ENCODE peak calls at places on chromosome 1, in seven cellular contexts. O is osteoblast, H is Caco-2, C is mucosa of descending colon, T is suprapubic skin, D is mammary epithelial cell, A is cardiac muscle cell. S is an unnamed sample. For H3K36me3, the result is how much of the 10 kb centered on the place peaks cover.

GRCh38 chr1:228342627-228343210 is 63.9 kb downstream of the TRIM11 start:
- DNase-seq in O (peak), H (no peak), C (no peak), T (no peak), D (no peak), A (no peak), S (no peak)

GRCh38 chr1:14339288-14339687 is 259.2 kb upstream of the KAZN start:
- DNase-seq in O (no peak), H (no peak), C (no peak), T (no peak), D (no peak), A (no peak), S (no peak)

GRCh38 chr1:212637902-212638301 is 29.3 kb downstream of the ATF3 start:
- DNase-seq in O (peak), H (no peak), C (no peak), T (peak), D (no peak), A (no peak), S (no peak)

GRCh38 chr1:159941867-159942560 is 3.4 kb downstream of the IGSF9 start:
- DNase-seq in O (peak), H (no peak), C (no peak), T (no peak), D (no peak), A (no peak), S (no peak)

GRCh38 chr1:101215363-101216011 is 21.3 kb upstream of the S1PR1 start:
- DNase-seq in O (no peak), H (no peak), C (no peak), T (no peak), D (no peak), A (no peak), S (no peak)

GRCh38 chr1:232599178-232600041 is 30.5 kb downstream of the SIPA1L2 start:
- DNase-seq in O (no peak), H (no peak), C (no peak), T (no peak), D (no peak), A (no peak), S (no peak)

GRCh38 chr1:79745928-79746327 is 739.4 kb upstream of the ADGRL4 start:
- DNase-seq in O (no peak), H (no peak), C (no peak), T (no peak), D (peak), A (no peak), S (peak)

GRCh38 chr1:176691251-176692228 is 228.6 kb downstream of the PAPPA2 start:
- DNase-seq in O (peak), H (peak), C (no peak), T (no peak), D (peak), A (peak), S (peak)

GRCh38 chr1:147641695-147642592 is 28.4 kb downstream of the ACP6 start:
- DNase-seq in O (no peak), H (peak), C (no peak), T (no peak), D (peak), A (peak), S (peak)

DNA sequence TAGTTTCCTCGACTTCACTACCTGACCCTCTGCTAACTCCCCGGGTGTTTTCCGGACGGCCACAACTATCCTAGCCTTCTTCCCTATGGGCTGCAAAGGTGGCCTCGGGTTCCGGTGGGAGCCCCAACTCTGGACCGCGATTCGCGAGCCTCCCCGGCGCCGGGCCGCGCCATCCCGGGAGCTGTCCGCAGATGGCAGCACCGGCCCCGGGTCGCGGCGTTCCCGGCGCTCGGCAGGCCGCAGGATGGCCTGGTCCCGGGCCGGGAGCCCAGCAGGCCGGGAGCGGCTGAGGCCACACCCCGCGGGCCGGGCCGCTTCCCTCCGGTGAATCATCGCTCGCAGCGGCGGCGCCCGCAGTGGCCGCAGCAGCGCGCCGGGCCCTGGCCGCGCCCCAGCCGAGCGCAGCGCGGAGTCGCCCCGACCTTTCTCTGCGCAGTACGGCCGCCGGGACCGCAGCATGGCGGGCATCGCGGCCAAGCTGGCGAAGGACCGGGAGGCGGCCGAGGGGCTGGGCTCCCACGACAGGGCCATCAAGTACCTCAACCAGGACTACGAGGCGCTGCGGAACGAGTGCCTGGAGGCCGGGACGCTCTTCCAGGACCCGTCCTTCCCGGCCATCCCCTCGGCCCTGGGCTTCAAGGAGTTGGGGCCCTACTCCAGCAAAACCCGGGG is at the start of gene CAPN2:
- DNase-seq in O (peak), H (peak), C (peak), T (peak), D (peak), A (peak), S (peak)
- TF ChIP-seq CTCF in O (peak), H (peak), C (peak), T (peak), D (peak), A (peak), S (peak)

GRCh38 chr1:32521165-32521564 is 18.1 kb upstream of the ZBTB8A start:
- DNase-seq in O (no peak), H (no peak), C (no peak), T (no peak), D (no peak), A (no peak), S (no peak)
- H3K4me3 ChIP-seq in O (peak), H (no peak), C (no peak), T (no peak), D (no peak), A (no peak), S (no peak)

GRCh38 chr1:51794260-51794659 is 84.3 kb downstream of the NRDC start:
- DNase-seq in O (no peak), H (no peak), C (no peak), T (no peak), D (no peak), A (no peak), S (no peak)
- H3K36me3 ChIP-seq in O (half or more), H (under half), C (under half), T (half or more), D (under half), A (under half), S (under half)

DNA sequence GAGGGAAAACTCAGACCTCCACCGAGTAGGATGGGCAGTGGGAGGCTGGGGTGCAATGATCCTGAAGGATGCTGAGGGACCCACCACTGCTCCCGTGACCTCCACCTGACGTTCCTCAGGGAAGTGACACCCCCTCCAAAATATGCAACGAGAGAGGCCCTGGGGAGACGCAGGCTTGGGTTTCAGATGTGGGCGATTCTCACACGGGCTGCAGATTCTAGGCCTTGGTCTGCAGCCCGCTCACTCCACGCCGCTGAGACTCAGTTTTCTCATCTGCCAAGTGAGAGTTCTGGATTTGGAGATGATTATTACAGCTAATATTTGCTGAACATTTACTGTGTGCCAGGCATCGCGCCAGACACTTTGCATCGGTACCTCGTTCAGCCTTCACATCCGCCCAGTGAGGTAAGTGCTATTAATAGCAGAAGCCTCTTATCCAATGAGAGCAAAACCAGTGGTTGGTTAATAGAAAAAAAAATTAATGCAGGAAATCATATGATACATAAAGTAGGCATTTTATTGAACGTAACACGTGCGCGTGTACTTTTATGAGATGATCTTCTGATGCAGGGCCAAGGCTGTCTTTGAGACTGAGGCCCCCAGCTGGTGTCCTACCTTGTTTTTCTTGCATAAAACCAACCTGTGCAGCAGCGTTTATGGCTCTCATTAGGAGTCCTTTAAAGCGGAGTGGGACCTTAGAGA is 102.0 kb upstream of the RUNX3 start:
- DNase-seq in O (peak), H (no peak), C (peak), T (no peak), D (no peak), A (peak), S (peak)
- TF ChIP-seq CTCF in O (no peak), H (no peak), C (no peak), T (no peak), D (no peak), A (no peak), S (no peak)

GRCh38 chr1:207666342-207666741 is 21.4 kb downstream of the CR1L start:
- DNase-seq in O (no peak), H (no peak), C (no peak), T (no peak), D (no peak), A (no peak), S (no peak)

GRCh38 chr1:207670997-207671396 is 26.1 kb downstream of the CR1L start:
- DNase-seq in O (no peak), H (no peak), C (no peak), T (no peak), D (no peak), A (no peak), S (peak)

GRCh38 chr1:207670192-207670591 is 25.3 kb downstream of the CR1L start:
- DNase-seq in O (no peak), H (no peak), C (no peak), T (no peak), D (no peak), A (no peak), S (no peak)

GRCh38 chr1:207672525-207673130 is 27.7 kb downstream of the CR1L start:
- DNase-seq in O (no peak), H (peak), C (no peak), T (no peak), D (peak), A (peak), S (peak)

DNA sequence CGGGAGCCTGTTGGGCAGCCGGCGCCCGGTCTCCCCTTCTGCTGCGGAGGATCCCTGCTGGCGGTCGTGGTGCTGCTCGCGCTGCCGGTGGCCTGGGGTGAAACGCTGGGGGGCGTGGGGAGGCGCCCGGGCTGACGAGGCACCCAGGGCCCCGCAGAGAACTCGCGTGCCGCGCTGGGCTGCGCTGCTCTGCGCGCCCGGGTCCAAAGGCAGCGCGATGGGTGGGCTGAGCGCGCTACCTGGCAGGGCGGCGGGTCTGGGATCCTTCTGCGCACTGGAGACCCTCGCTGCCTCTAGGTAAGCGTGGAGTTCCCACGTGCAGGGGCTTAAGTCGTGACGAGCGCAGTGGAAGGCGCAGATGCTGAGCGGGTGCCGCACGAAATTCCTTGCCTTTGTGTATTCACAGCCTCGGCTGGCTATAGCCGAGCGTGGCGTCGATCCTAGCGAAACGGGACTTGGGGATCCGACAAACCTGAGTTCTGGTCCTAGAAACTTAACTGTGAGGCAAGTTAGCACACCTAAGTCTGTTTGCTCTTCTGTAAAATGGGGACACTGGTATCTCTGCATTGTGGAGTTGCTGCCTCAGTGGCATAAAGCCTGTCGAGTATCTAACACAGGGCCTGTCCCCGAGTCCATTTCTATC is 24.7 kb downstream of the CR1L start:
- DNase-seq in O (no peak), H (no peak), C (no peak), T (no peak), D (no peak), A (no peak), S (no peak)
- H3K4me3 ChIP-seq in O (no peak), H (no peak), C (no peak), T (peak), D (peak), A (no peak), S (no peak)

DNA sequence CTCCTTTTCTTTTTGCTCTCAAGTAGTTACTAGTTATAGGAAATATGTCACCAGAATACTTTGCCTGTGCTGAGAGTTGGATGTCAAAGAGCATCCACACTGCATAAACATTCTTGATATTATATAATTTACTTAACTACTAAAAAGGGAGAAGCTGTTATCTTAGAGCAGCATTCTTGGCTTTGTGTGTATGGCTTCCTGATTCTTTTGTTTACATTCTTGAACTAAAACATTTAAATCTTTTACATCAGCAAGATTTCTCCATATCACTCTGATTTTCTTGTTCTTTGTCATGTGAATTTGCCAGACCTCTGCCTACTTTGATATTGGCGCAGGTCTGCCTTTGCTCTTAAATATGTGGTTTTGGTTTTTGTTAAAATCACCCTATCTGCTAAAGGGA is 48.8 kb downstream of the SUCO start:
- DNase-seq in O (peak), H (no peak), C (no peak), T (no peak), D (no peak), A (no peak), S (no peak)
- H3K36me3 ChIP-seq in O (under half), H (under half), C (under half), T (under half), D (under half), A (under half), S (under half)

GRCh38 chr1:112713466-112714312 is 1.4 kb downstream of the PPM1J start:
- DNase-seq in O (peak), H (no peak), C (no peak), T (no peak), D (no peak), A (no peak), S (no peak)
- TF ChIP-seq CTCF in O (no peak), H (no peak), C (no peak), T (no peak), D (no peak), A (no peak), S (no peak)